ENCODE peak calls at places on chromosomes 6 and 20, in eight cellular contexts. M is GM12878, N is pancreas, U is heart left ventricle, Q is hepatocyte, G is A549, I is ovary, L is psoas muscle. T is an unnamed sample.

GRCh38 chr6:44441091-44441855 is 53.8 kb downstream of the CDC5L start:
- DNase-seq in M (no peak), N (no peak), U (no peak), Q (no peak), G (no peak), I (no peak), L (no peak), T (no peak)

GRCh38 chr6:129102741-129103140 is 219.8 kb downstream of the LAMA2 start:
- DNase-seq in M (no peak), N (no peak), U (peak; percentile 42), Q (no peak), G (no peak), I (peak; percentile 39), L (no peak), T (peak; percentile 89)

GRCh38 chr6:129031051-129031599 is 148.2 kb downstream of the LAMA2 start:
- DNase-seq in M (no peak), N (no peak), U (no peak), Q (no peak), G (no peak), I (no peak), L (no peak), T (no peak)

GRCh38 chr20:64062276-64062595 is 762 bp upstream of the TCEA2 start:
- DNase-seq in M (no peak), N (no peak), U (no peak), Q (no peak), G (no peak), I (no peak), L (no peak), T (no peak)

GRCh38 chr6:69378326-69378725 is 418.5 kb downstream of the LMBRD1 start:
- DNase-seq in M (no peak), N (no peak), U (no peak), Q (no peak), G (no peak), I (no peak), L (no peak), T (no peak)

GRCh38 chr20:330233-331149 is 5.1 kb downstream of the SOX12 start:
- DNase-seq in M (no peak), N (no peak), U (no peak), Q (peak; percentile 83), G (peak; percentile 79), I (peak; percentile 53), L (peak; percentile 56), T (peak; percentile 70)

GRCh38 chr20:7665311-7665863 is 274.9 kb downstream of the HAO1 start:
- DNase-seq in M (no peak), N (no peak), U (no peak), Q (no peak), G (no peak), I (no peak), L (no peak), T (no peak)

GRCh38 chr6:57301755-57302154 is 15.7 kb upstream of the PRIM2 start:
- DNase-seq in M (no peak), N (no peak), U (no peak), Q (no peak), G (no peak), I (no peak), L (no peak), T (no peak)

GRCh38 chr6:107740496-107741190 is 83.5 kb downstream of the SCML4 start:
- DNase-seq in M (no peak), N (no peak), U (no peak), Q (no peak), G (no peak), I (no peak), L (no peak), T (no peak)

GRCh38 chr6:56101141-56101553 is 146.2 kb downstream of the COL21A1 start:
- DNase-seq in M (no peak), N (no peak), U (no peak), Q (peak; percentile 7), G (peak; percentile 77), I (no peak), L (no peak), T (peak; percentile 59)

GRCh38 chr6:42316390-42316970 is 98.8 kb upstream of the MRPS10 start:
- DNase-seq in M (peak; percentile 12), N (no peak), U (no peak), Q (peak; percentile 41), G (peak; percentile 66), I (no peak), L (no peak), T (peak; percentile 30)

GRCh38 chr20:61759286-61760065 is 306.2 kb downstream of the TAF4 start:
- DNase-seq in M (no peak), N (peak; percentile 17), U (no peak), Q (no peak), G (no peak), I (no peak), L (peak; percentile 23), T (no peak)

GRCh38 chr20:59584278-59584925 is 19.9 kb upstream of the PHACTR3 start:
- DNase-seq in M (no peak), N (no peak), U (no peak), Q (no peak), G (no peak), I (no peak), L (no peak), T (no peak)
- H3K4me1 ChIP-seq in M (no peaks in the 10 kb centered on the region), N (no peaks in the 10 kb centered on the region), U (no peaks in the 10 kb centered on the region), Q (no peaks in the 10 kb centered on the region), G (no peaks in the 10 kb centered on the region), I (peaks cover 18% of the 10 kb centered on the region), L (no peaks in the 10 kb centered on the region), T (peaks cover 7% of the 10 kb centered on the region)

DNA sequence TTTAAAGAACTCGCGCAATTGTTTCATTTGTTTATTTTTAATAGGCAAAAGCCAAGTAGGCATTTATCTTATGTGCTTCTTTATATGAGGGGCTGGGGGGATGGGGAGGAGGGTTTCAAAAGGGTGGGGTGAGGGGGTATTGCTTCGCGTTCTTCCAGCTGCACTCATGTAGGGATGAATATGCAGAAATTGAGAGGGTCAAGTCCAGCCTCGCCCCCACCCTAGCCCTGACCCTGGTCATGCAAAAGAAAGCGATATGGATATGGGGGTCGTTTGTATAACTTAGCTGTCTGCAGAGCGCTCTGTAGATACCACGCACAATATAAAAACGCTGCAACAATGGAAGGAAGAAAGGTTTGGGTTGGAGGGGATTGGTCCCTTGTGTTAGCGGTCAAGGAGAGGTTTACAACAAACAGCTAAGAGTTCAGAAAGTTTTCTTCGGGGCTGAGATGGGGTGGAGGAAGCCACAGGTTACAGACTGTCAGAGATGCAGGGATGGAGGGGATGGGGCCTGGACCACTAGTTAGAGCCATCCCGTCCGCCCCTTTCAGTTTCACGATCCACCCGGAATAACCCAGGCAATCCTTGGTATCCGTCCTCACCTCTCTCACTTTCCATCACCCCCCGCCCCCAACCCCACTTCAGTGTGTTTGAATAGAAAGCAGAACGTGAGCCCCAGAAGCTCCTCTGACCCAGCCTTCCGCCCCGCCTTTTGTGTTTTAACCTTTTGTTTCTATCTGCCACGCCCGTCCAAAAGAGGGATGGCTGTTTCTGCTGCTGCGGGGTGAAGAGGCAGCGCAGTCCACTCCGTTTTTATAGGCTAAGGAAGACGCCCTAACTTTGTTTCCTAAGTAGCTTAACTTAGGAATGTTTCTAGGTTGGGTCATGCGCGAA is 73.5 kb downstream of the SOX4 start:
- DNase-seq in M (no peak), N (no peak), U (no peak), Q (peak; percentile 15), G (no peak), I (peak; percentile 47), L (peak; percentile 43), T (no peak)
- H3K4me3 ChIP-seq in M (peak overlapping the region; percentile 61), N (peak overlapping the region; percentile 30), U (peak overlapping the region; percentile 57), Q (peak overlapping the region; percentile 66), G (no peak overlapping the region), I (peak overlapping the region; percentile 76), L (peak overlapping the region; percentile 67), T (peak overlapping the region; percentile 51)

GRCh38 chr6:146856296-146856695 is 257.5 kb downstream of the ADGB start:
- DNase-seq in M (no peak), N (no peak), U (no peak), Q (no peak), G (no peak), I (no peak), L (no peak), T (no peak)

GRCh38 chr6:146859206-146859605 is 260.4 kb downstream of the ADGB start:
- DNase-seq in M (no peak), N (no peak), U (no peak), Q (no peak), G (no peak), I (no peak), L (no peak), T (no peak)

GRCh38 chr6:146857960-146858308 is 259.2 kb downstream of the ADGB start:
- DNase-seq in M (no peak), N (no peak), U (no peak), Q (no peak), G (peak; percentile 7), I (no peak), L (no peak), T (peak; percentile 80)

GRCh38 chr6:146855889-146856288 is 257.1 kb downstream of the ADGB start:
- DNase-seq in M (no peak), N (no peak), U (no peak), Q (no peak), G (no peak), I (no peak), L (no peak), T (no peak)

GRCh38 chr6:146857180-146857959 is 258.6 kb downstream of the ADGB start:
- DNase-seq in M (no peak), N (peak; percentile 93), U (peak; percentile 93), Q (peak; percentile 90), G (peak; percentile 73), I (peak; percentile 93), L (peak; percentile 92), T (peak; percentile 90)
- H3K27ac ChIP-seq in M (no peak overlapping the region), N (peak overlapping the region; percentile 11), U (peak overlapping the region; percentile 66), Q (no peak overlapping the region), G (peak overlapping the region; percentile 67), I (peak overlapping the region; percentile 69), L (no peak overlapping the region), T (peak overlapping the region; percentile 50)

DNA sequence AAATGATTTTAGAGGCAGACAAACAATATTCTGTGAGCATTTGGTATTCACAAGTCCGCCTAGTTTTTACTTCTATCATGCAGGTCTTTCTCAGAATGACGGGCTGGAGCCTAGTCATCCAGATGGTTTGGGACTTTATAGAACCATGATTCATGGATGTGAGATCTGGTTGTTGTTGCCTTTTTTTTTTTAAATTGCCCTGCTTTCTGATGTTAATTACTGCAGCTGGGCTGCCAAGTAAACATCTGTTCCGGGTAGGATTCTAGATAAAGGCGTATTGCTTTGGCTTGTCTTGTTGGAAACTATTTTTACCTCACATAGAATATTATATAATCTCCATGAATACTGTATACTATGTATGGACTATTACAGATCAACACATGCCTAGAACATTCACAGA is 58.1 kb downstream of the RNF217 start:
- DNase-seq in M (no peak), N (no peak), U (no peak), Q (no peak), G (no peak), I (no peak), L (no peak), T (no peak)
- H3K4me1 ChIP-seq in M (no peaks in the 10 kb centered on the region), N (no peaks in the 10 kb centered on the region), U (peaks cover 5% of the 10 kb centered on the region), Q (no peaks in the 10 kb centered on the region), G (peaks cover 12% of the 10 kb centered on the region), I (peaks cover 16% of the 10 kb centered on the region), L (peaks cover 25% of the 10 kb centered on the region), T (no peaks in the 10 kb centered on the region)

GRCh38 chr6:26031151-26031594 is 56.1 kb upstream of the HFE start:
- DNase-seq in M (no peak), N (no peak), U (no peak), Q (no peak), G (peak; percentile 43), I (no peak), L (no peak), T (no peak)
- H3K4me3 ChIP-seq in M (peak overlapping the region; percentile 75), N (no peak overlapping the region), U (peak overlapping the region; percentile 63), Q (peak overlapping the region; percentile 43), G (peak overlapping the region; percentile 56), I (peak overlapping the region; percentile 58), L (peak overlapping the region; percentile 66), T (peak overlapping the region; percentile 64)